ENCODE peak calls at places on chromosomes 6 and 20, in nine cellular contexts. Z is pancreas, W is Right ventricle myocardium superior, A is globus pallidus, B is cardiac septum, L is EL, T is ascending aorta, O is stomach, I is neuronal stem cell. H is an unnamed sample.

GRCh38 chr20:40305303-40305702 is 383.7 kb downstream of the MAFB start:
- DNase-seq in A (no peak), Z (no peak), B (no peak), W (peak; percentile 39), T (no peak), L (no peak), O (no peak), I (no peak), H (no peak)

GRCh38 chr6:124854338-124854922 is 107.8 kb upstream of the RNF217 start:
- DNase-seq in T (no peak), I (no peak), O (no peak), B (no peak), W (no peak), Z (no peak), A (no peak), L (no peak), H (no peak)

GRCh38 chr6:36623547-36624459 is 29.6 kb downstream of the SRSF3 start:
- DNase-seq in Z (peak; percentile 93), O (peak; percentile 93), B (peak; percentile 90), T (peak; percentile 93), I (peak; percentile 76), W (peak; percentile 91), L (peak; percentile 80), A (peak; percentile 82), H (peak; percentile 79)

GRCh38 chr20:45539382-45539781 is at the start of gene WFDC6:
- DNase-seq in B (no peak), O (no peak), T (no peak), A (no peak), W (no peak), L (no peak), Z (no peak), I (no peak), H (no peak)

GRCh38 chr20:62664316-62664971 is 22.1 kb downstream of the SLCO4A1 start:
- DNase-seq in I (no peak), A (no peak), Z (no peak), T (no peak), W (no peak), O (no peak), B (no peak), L (no peak), H (no peak)

GRCh38 chr20:11716239-11716944 is 201.3 kb upstream of the BTBD3 start:
- DNase-seq in W (no peak), T (no peak), B (no peak), A (no peak), O (no peak), I (no peak), Z (peak; percentile 9), L (peak; percentile 93), H (peak; percentile 89)

GRCh38 chr6:75217203-75217602 is 11.3 kb upstream of the COL12A1 start:
- DNase-seq in O (no peak), L (peak; percentile 75), Z (no peak), I (no peak), W (no peak), T (no peak), B (no peak), A (no peak), H (peak; percentile 88)

GRCh38 chr20:7449269-7449668 is 491.0 kb downstream of the HAO1 start:
- DNase-seq in B (no peak), I (no peak), T (no peak), W (no peak), L (no peak), O (no peak), A (no peak), Z (no peak), H (no peak)

GRCh38 chr6:1596088-1596852 is 13.4 kb upstream of the FOXC1 start:
- DNase-seq in I (no peak), A (no peak), Z (peak; percentile 81), L (peak; percentile 57), O (peak; percentile 69), B (peak; percentile 88), T (no peak), W (no peak), H (peak; percentile 47)

GRCh38 chr20:22984611-22985010 is 50.5 kb upstream of the SSTR4 start:
- DNase-seq in T (no peak), W (no peak), B (no peak), O (no peak), A (peak; percentile 5), Z (no peak), I (no peak), L (no peak), H (no peak)

GRCh38 chr20:1912056-1912455 is 16.8 kb downstream of the SIRPA start:
- DNase-seq in L (no peak), T (no peak), Z (no peak), W (peak; percentile 56), A (no peak), B (peak; percentile 84), O (no peak), I (no peak), H (no peak)

GRCh38 chr6:105831321-105831720 is 254.8 kb upstream of the PRDM1 start:
- DNase-seq in A (no peak), L (no peak), W (no peak), O (no peak), B (no peak), I (no peak), T (no peak), Z (no peak), H (peak; percentile 37)

GRCh38 chr20:39631557-39631956 is 669.4 kb downstream of the DHX35 start:
- DNase-seq in I (no peak), Z (no peak), W (no peak), B (no peak), L (peak; percentile 3), O (no peak), T (no peak), A (no peak), H (no peak)

GRCh38 chr6:10520468-10520867 is 683 bp upstream of the GCNT2 start:
- DNase-seq in A (no peak), O (no peak), T (no peak), B (no peak), W (no peak), Z (no peak), L (peak; percentile 67), I (no peak), H (peak; percentile 61)

GRCh38 chr6:128598561-128598960 is 78.2 kb upstream of the PTPRK start:
- DNase-seq in B (no peak), Z (no peak), A (no peak), W (no peak), O (no peak), L (no peak), I (no peak), T (no peak), H (no peak)

GRCh38 chr20:46568570-46569129 is 18.2 kb upstream of the OCSTAMP start:
- DNase-seq in O (peak; percentile 96), B (peak; percentile 94), L (peak; percentile 63), Z (peak; percentile 92), A (peak; percentile 97), W (peak; percentile 93), T (peak; percentile 81), I (no peak), H (peak; percentile 28)

GRCh38 chr6:137234505-137234863 is 15.3 kb upstream of the IFNGR1 start:
- DNase-seq in B (no peak), L (no peak), W (no peak), I (no peak), T (no peak), A (no peak), Z (no peak), O (no peak), H (no peak)

GRCh38 chr6:19827903-19828302 is 9.3 kb upstream of the ID4 start:
- DNase-seq in O (no peak), L (no peak), I (no peak), T (no peak), B (no peak), Z (no peak), A (no peak), W (no peak), H (no peak)

GRCh38 chr6:148146717-148147116 is 195.9 kb upstream of the SASH1 start:
- DNase-seq in A (no peak), L (peak; percentile 42), I (no peak), Z (no peak), T (no peak), W (no peak), O (no peak), B (no peak), H (no peak)

GRCh38 chr6:28537065-28537464 is 11.4 kb downstream of the GPX5 start:
- DNase-seq in T (no peak), B (no peak), I (no peak), L (peak; percentile 17), W (no peak), A (no peak), O (no peak), Z (no peak), H (no peak)

GRCh38 chr6:36730424-36731380 is 33.1 kb downstream of the RAB44 start:
- DNase-seq in O (no peak), Z (no peak), I (no peak), T (no peak), W (no peak), A (no peak), B (no peak), L (no peak), H (no peak)

GRCh38 chr20:49540696-49541435 is 27.1 kb downstream of the PTGIS start:
- DNase-seq in T (no peak), A (no peak), W (no peak), B (no peak), I (no peak), O (no peak), Z (no peak), L (no peak), H (no peak)

GRCh38 chr6:111763381-111763780 is 109.9 kb downstream of the FYN start:
- DNase-seq in Z (no peak), O (no peak), A (no peak), I (no peak), B (no peak), W (no peak), L (peak; percentile 59), T (no peak), H (no peak)

H was measured in mesenchymal stem cell.